ENCODE peak calls at places on chromosomes 5 and 9, in six cellular contexts. Y is IMR-90, V is H9, A is neuronal stem cell, S is H1, B is mesenchymal stem cell. T is an unnamed sample.

GRCh38 chr5:33936381-33937016 is at the start of gene RXFP3:
- DNase-seq in B (no peak), V (no peak), A (no peak), Y (peak; percentile 23), S (peak; percentile 66), T (no peak)

GRCh38 chr5:87116821-87117512 is 150.7 kb upstream of the RASA1 start:
- DNase-seq in B (peak; percentile 16), A (no peak), S (no peak), V (no peak), Y (peak; percentile 54), T (no peak)

GRCh38 chr9:121336705-121337104 is 33.3 kb downstream of the STOM start:
- DNase-seq in V (no peak), S (no peak), Y (no peak), A (no peak), B (no peak), T (no peak)

GRCh38 chr9:115983366-115983765 is 170.2 kb upstream of the PAPPA start:
- DNase-seq in V (no peak), Y (no peak), B (no peak), S (no peak), A (no peak), T (peak; percentile 76)

GRCh38 chr9:21556581-21557427 is 74.7 kb upstream of the IFNE start:
- DNase-seq in A (no peak), B (no peak), V (no peak), Y (peak; percentile 42), S (no peak), T (no peak)

GRCh38 chr9:12880406-12881016 is 105.7 kb downstream of the LURAP1L start:
- DNase-seq in S (no peak), B (peak; percentile 28), V (no peak), Y (peak; percentile 66), A (no peak), T (no peak)

GRCh38 chr5:76524872-76525271 is 98.3 kb downstream of the F2RL2 start:
- DNase-seq in V (no peak), Y (no peak), A (no peak), B (no peak), S (no peak), T (no peak)

GRCh38 chr5:173474881-173475287 is 141.6 kb downstream of the BOD1 start:
- DNase-seq in S (no peak), B (peak; percentile 92), V (no peak), Y (peak; percentile 94), A (no peak), T (peak; percentile 80)

GRCh38 chr9:134750450-134751155 is 109.0 kb downstream of the COL5A1 start:
- DNase-seq in S (no peak), B (no peak), V (no peak), Y (no peak), A (no peak), T (peak; percentile 30)
- H4K91ac ChIP-seq in S (no peak overlapping the region), B (no peak overlapping the region), V (no peak overlapping the region), Y (no peak overlapping the region), A (no peak overlapping the region), T (no peak overlapping the region)

DNA sequence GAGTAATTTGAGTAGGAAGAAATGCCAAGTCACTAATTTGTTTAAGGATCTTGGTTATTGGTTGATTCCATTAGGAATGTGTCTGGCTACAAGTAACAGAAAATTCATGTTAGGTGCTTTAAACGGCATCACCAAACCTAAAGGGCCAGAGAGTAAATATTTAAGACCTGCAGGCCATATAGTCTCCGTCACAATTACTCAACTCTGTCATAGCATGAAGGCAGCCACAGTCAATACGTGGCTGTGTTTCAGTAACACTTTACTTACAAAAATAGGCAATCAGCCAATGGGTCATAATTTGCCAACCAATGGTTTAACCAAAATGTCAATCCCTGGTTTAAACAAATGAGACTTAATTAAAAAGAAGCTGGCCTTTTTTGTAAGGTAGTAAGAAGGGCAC is 98.5 kb downstream of the ARL15 start:
- DNase-seq in B (no peak), V (no peak), A (no peak), Y (no peak), S (no peak), T (peak; percentile 13)
- H2BK120ac ChIP-seq in B (no peak overlapping the region), V (no peak overlapping the region), A (no peak overlapping the region), Y (no peak overlapping the region), S (no peak overlapping the region), T (peak overlapping the region; percentile 39)

GRCh38 chr5:133086366-133086875 is 34.6 kb downstream of the HSPA4 start:
- DNase-seq in A (no peak), B (no peak), S (no peak), Y (no peak), V (no peak), T (no peak)
- H4K91ac ChIP-seq in A (no peak overlapping the region), B (no peak overlapping the region), S (no peak overlapping the region), Y (no peak overlapping the region), V (no peak overlapping the region), T (no peak overlapping the region)

DNA sequence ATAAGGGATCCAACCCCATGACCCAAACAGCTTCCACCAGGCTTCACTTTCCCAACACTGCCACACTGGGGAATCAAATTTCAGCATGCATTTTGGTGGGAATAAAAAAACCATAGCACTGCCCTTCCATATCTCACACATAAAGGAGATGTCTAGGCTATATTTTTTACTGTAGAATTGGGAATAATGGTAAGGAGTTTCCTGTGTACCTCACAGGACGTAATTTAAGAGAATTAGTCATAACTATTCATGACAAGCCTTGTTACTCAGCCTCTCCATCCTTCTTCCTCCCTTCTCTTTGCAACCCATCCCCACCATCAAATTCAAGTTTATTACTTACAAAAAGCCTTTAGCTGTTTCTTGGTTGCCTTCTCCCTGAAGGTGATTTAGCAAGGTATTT is 352.1 kb downstream of the MLLT3 start:
- DNase-seq in Y (no peak), B (no peak), A (no peak), S (no peak), V (no peak), T (no peak)
- H2BK120ac ChIP-seq in Y (no peak overlapping the region), B (no peak overlapping the region), A (no peak overlapping the region), S (no peak overlapping the region), V (no peak overlapping the region), T (no peak overlapping the region)